ENCODE peak calls at places on chromosomes 7 and 10, in seven cellular contexts. One of them, this sample, is unnamed.
A peak's percentile ranks its signal among the peaks of the same experiment; 100 is the strongest.

GRCh38 chr10:15748137-15748536 is 28.4 kb upstream of the ITGA8 start:
- DNase-seq in AG10803: peak; percentile 38
- DNase-seq in CD8-positive, alpha-beta memory T cell: no peak
- DNase-seq in DND-41: no peak
- DNase-seq in right lobe of liver: no peak
- DNase-seq in lower lobe of right lung: no peak
- DNase-seq in HFF-Myc: no peak
- DNase-seq in this sample: no peak

GRCh38 chr7:44225566-44226395 is 25.0 kb downstream of the YKT6 start:
- DNase-seq in right lobe of liver: no peak
- DNase-seq in CD8-positive, alpha-beta memory T cell: no peak
- DNase-seq in AG10803: no peak
- DNase-seq in lower lobe of right lung: no peak
- DNase-seq in HFF-Myc: no peak
- DNase-seq in DND-41: no peak
- DNase-seq in this sample: no peak

GRCh38 chr10:102645388-102645740 is 1.1 kb downstream of the TRIM8 start:
- DNase-seq in lower lobe of right lung: peak; percentile 89
- DNase-seq in AG10803: no peak
- DNase-seq in CD8-positive, alpha-beta memory T cell: peak; percentile 42
- DNase-seq in HFF-Myc: no peak
- DNase-seq in right lobe of liver: peak; percentile 88
- DNase-seq in DND-41: peak; percentile 57
- DNase-seq in this sample: peak; percentile 60

GRCh38 chr7:101854084-101854865 is 36.8 kb downstream of the CUX1 start:
- DNase-seq in HFF-Myc: no peak
- DNase-seq in AG10803: no peak
- DNase-seq in CD8-positive, alpha-beta memory T cell: no peak
- DNase-seq in DND-41: no peak
- DNase-seq in right lobe of liver: no peak
- DNase-seq in lower lobe of right lung: no peak
- DNase-seq in this sample: no peak

GRCh38 chr7:157650131-157650631 is 313.4 kb downstream of the DNAJB6 start:
- DNase-seq in CD8-positive, alpha-beta memory T cell: no peak
- DNase-seq in DND-41: no peak
- DNase-seq in lower lobe of right lung: no peak
- DNase-seq in AG10803: no peak
- DNase-seq in right lobe of liver: no peak
- DNase-seq in HFF-Myc: no peak
- DNase-seq in this sample: no peak

GRCh38 chr10:92965314-92965713 is 95.3 kb upstream of the CYP26C1 start:
- DNase-seq in HFF-Myc: no peak
- DNase-seq in AG10803: peak; percentile 57
- DNase-seq in CD8-positive, alpha-beta memory T cell: no peak
- DNase-seq in DND-41: no peak
- DNase-seq in right lobe of liver: no peak
- DNase-seq in lower lobe of right lung: no peak
- DNase-seq in this sample: peak; percentile 71

GRCh38 chr7:23544913-23545354 is 13.2 kb upstream of the TRA2A start:
- DNase-seq in HFF-Myc: peak; percentile 29
- DNase-seq in AG10803: peak; percentile 22
- DNase-seq in right lobe of liver: no peak
- DNase-seq in lower lobe of right lung: no peak
- DNase-seq in CD8-positive, alpha-beta memory T cell: no peak
- DNase-seq in DND-41: peak; percentile 33
- DNase-seq in this sample: peak; percentile 60

GRCh38 chr10:11364241-11364640 is 247.2 kb downstream of the USP6NL start:
- DNase-seq in right lobe of liver: no peak
- DNase-seq in lower lobe of right lung: no peak
- DNase-seq in CD8-positive, alpha-beta memory T cell: no peak
- DNase-seq in DND-41: no peak
- DNase-seq in AG10803: no peak
- DNase-seq in HFF-Myc: no peak
- DNase-seq in this sample: no peak

GRCh38 chr10:47104786-47105385 is 193.7 kb downstream of the PTPN20 start:
- DNase-seq in lower lobe of right lung: peak; percentile 66
- DNase-seq in DND-41: no peak
- DNase-seq in HFF-Myc: no peak
- DNase-seq in AG10803: no peak
- DNase-seq in right lobe of liver: no peak
- DNase-seq in CD8-positive, alpha-beta memory T cell: no peak
- DNase-seq in this sample: no peak

GRCh38 chr10:121624778-121625330 is 26.6 kb upstream of the FGFR2 start:
- DNase-seq in CD8-positive, alpha-beta memory T cell: no peak
- DNase-seq in HFF-Myc: no peak
- DNase-seq in DND-41: no peak
- DNase-seq in AG10803: no peak
- DNase-seq in right lobe of liver: no peak
- DNase-seq in lower lobe of right lung: no peak
- DNase-seq in this sample: peak; percentile 59

GRCh38 chr7:32958046-32959025 is 1.1 kb downstream of the FKBP9 start:
- DNase-seq in AG10803: peak; percentile 81
- DNase-seq in CD8-positive, alpha-beta memory T cell: no peak
- DNase-seq in HFF-Myc: no peak
- DNase-seq in DND-41: no peak
- DNase-seq in lower lobe of right lung: peak; percentile 60
- DNase-seq in right lobe of liver: no peak
- DNase-seq in this sample: peak; percentile 68

GRCh38 chr10:23439920-23440875 is 1.3 kb downstream of the OTUD1 start:
- DNase-seq in HFF-Myc: no peak
- DNase-seq in lower lobe of right lung: peak; percentile 69
- DNase-seq in CD8-positive, alpha-beta memory T cell: peak; percentile 10
- DNase-seq in DND-41: no peak
- DNase-seq in AG10803: peak; percentile 38
- DNase-seq in right lobe of liver: peak; percentile 54
- DNase-seq in this sample: peak; percentile 64

GRCh38 chr7:25171516-25171915 is 46.5 kb upstream of the CYCS start:
- DNase-seq in lower lobe of right lung: no peak
- DNase-seq in right lobe of liver: no peak
- DNase-seq in CD8-positive, alpha-beta memory T cell: no peak
- DNase-seq in AG10803: no peak
- DNase-seq in HFF-Myc: no peak
- DNase-seq in DND-41: no peak
- DNase-seq in this sample: no peak

GRCh38 chr10:132612571-132613504 is 75.3 kb downstream of the INPP5A start:
- DNase-seq in lower lobe of right lung: no peak
- DNase-seq in DND-41: no peak
- DNase-seq in AG10803: no peak
- DNase-seq in HFF-Myc: no peak
- DNase-seq in right lobe of liver: peak; percentile 39
- DNase-seq in CD8-positive, alpha-beta memory T cell: no peak
- DNase-seq in this sample: no peak

GRCh38 chr7:1981878-1982230 is 250.9 kb downstream of the MAD1L1 start:
- DNase-seq in lower lobe of right lung: no peak
- DNase-seq in DND-41: no peak
- DNase-seq in HFF-Myc: no peak
- DNase-seq in AG10803: no peak
- DNase-seq in CD8-positive, alpha-beta memory T cell: no peak
- DNase-seq in right lobe of liver: no peak
- DNase-seq in this sample: no peak

GRCh38 chr10:118754132-118754555 is 626 bp downstream of the CACUL1 start:
- DNase-seq in AG10803: peak; percentile 3
- DNase-seq in DND-41: peak; percentile 59
- DNase-seq in lower lobe of right lung: peak; percentile 67
- DNase-seq in HFF-Myc: no peak
- DNase-seq in CD8-positive, alpha-beta memory T cell: peak; percentile 31
- DNase-seq in right lobe of liver: peak; percentile 72
- DNase-seq in this sample: peak; percentile 38

GRCh38 chr7:77439572-77439971 is 23.4 kb upstream of the GSAP start:
- DNase-seq in HFF-Myc: no peak
- DNase-seq in DND-41: no peak
- DNase-seq in right lobe of liver: peak; percentile 70
- DNase-seq in CD8-positive, alpha-beta memory T cell: no peak
- DNase-seq in lower lobe of right lung: peak; percentile 76
- DNase-seq in AG10803: peak; percentile 48
- DNase-seq in this sample: peak; percentile 56

GRCh38 chr10:69869291-69869841 is 67.7 kb downstream of the COL13A1 start:
- DNase-seq in right lobe of liver: no peak
- DNase-seq in AG10803: peak; percentile 88
- DNase-seq in HFF-Myc: peak; percentile 83
- DNase-seq in CD8-positive, alpha-beta memory T cell: no peak
- DNase-seq in DND-41: no peak
- DNase-seq in lower lobe of right lung: no peak
- DNase-seq in this sample: peak; percentile 40

GRCh38 chr7:142590077-142590476 is 159.2 kb upstream of the PRSS1 start:
- DNase-seq in DND-41: no peak
- DNase-seq in AG10803: no peak
- DNase-seq in HFF-Myc: no peak
- DNase-seq in CD8-positive, alpha-beta memory T cell: no peak
- DNase-seq in right lobe of liver: no peak
- DNase-seq in lower lobe of right lung: no peak
- DNase-seq in this sample: no peak

GRCh38 chr7:76074306-76074971 is 26.5 kb downstream of the MDH2 start:
- DNase-seq in right lobe of liver: no peak
- DNase-seq in lower lobe of right lung: no peak
- DNase-seq in CD8-positive, alpha-beta memory T cell: no peak
- DNase-seq in AG10803: no peak
- DNase-seq in DND-41: no peak
- DNase-seq in HFF-Myc: no peak
- DNase-seq in this sample: no peak

GRCh38 chr7:41447106-41448042 is 255.5 kb downstream of the INHBA start:
- DNase-seq in HFF-Myc: no peak
- DNase-seq in right lobe of liver: no peak
- DNase-seq in AG10803: peak; percentile 35
- DNase-seq in lower lobe of right lung: no peak
- DNase-seq in CD8-positive, alpha-beta memory T cell: no peak
- DNase-seq in DND-41: no peak
- DNase-seq in this sample: no peak

GRCh38 chr10:70890917-70891431 is 2.6 kb upstream of the PCBD1 start:
- DNase-seq in AG10803: peak; percentile 36
- DNase-seq in right lobe of liver: peak; percentile 82
- DNase-seq in DND-41: no peak
- DNase-seq in lower lobe of right lung: no peak
- DNase-seq in CD8-positive, alpha-beta memory T cell: no peak
- DNase-seq in HFF-Myc: no peak
- DNase-seq in this sample: no peak

GRCh38 chr10:68107651-68108449 is 1.4 kb upstream of the MYPN start:
- DNase-seq in lower lobe of right lung: no peak
- DNase-seq in DND-41: no peak
- DNase-seq in right lobe of liver: no peak
- DNase-seq in AG10803: no peak
- DNase-seq in CD8-positive, alpha-beta memory T cell: no peak
- DNase-seq in HFF-Myc: no peak
- DNase-seq in this sample: no peak

GRCh38 chr10:68105820-68106219 is 3.5 kb upstream of the MYPN start:
- DNase-seq in CD8-positive, alpha-beta memory T cell: no peak
- DNase-seq in HFF-Myc: peak; percentile 32
- DNase-seq in lower lobe of right lung: no peak
- DNase-seq in DND-41: no peak
- DNase-seq in AG10803: peak; percentile 69
- DNase-seq in right lobe of liver: no peak
- DNase-seq in this sample: peak; percentile 64

GRCh38 chr10:68103867-68104255 is 5.4 kb upstream of the MYPN start:
- DNase-seq in right lobe of liver: no peak
- DNase-seq in CD8-positive, alpha-beta memory T cell: no peak
- DNase-seq in HFF-Myc: no peak
- DNase-seq in lower lobe of right lung: no peak
- DNase-seq in AG10803: no peak
- DNase-seq in DND-41: no peak
- DNase-seq in this sample: no peak

GRCh38 chr10:68109312-68109711 is at the start of gene MYPN:
- DNase-seq in DND-41: no peak
- DNase-seq in right lobe of liver: no peak
- DNase-seq in CD8-positive, alpha-beta memory T cell: no peak
- DNase-seq in lower lobe of right lung: no peak
- DNase-seq in AG10803: no peak
- DNase-seq in HFF-Myc: no peak
- DNase-seq in this sample: no peak

GRCh38 chr10:68106656-68107055 is 2.6 kb upstream of the MYPN start:
- DNase-seq in DND-41: no peak
- DNase-seq in right lobe of liver: no peak
- DNase-seq in lower lobe of right lung: no peak
- DNase-seq in AG10803: peak; percentile 95
- DNase-seq in HFF-Myc: peak; percentile 80
- DNase-seq in CD8-positive, alpha-beta memory T cell: no peak
- DNase-seq in this sample: peak; percentile 55
- H3K4me3 ChIP-seq in DND-41: no peak overlapping the region
- H3K4me3 ChIP-seq in right lobe of liver: no peak overlapping the region
- H3K4me3 ChIP-seq in lower lobe of right lung: no peak overlapping the region
- H3K4me3 ChIP-seq in AG10803: no peak overlapping the region
- H3K4me3 ChIP-seq in HFF-Myc: peak overlapping the region; percentile 3
- H3K4me3 ChIP-seq in CD8-positive, alpha-beta memory T cell: no peak overlapping the region
- H3K4me3 ChIP-seq in this sample: no peak overlapping the region

DNA sequence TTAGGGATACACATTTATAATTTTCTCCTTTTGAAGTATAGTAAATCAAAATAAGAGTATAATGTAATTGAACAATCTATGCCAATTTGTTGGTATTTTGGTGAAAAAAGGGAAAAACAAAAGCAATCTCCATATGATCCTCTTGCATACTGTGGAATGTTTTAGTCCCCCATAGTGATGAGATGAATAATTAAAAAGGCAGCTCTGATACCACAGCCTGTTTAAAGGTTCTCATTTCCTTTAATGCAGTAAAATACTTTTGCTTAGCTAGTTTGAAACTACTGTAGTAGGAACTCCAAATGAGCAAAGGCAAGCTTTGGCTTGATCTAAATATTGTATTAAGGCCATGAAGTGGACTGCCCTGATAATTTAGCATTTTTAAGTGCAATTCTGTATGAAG is 77.6 kb downstream of the VTI1A start:
- DNase-seq in right lobe of liver: no peak
- DNase-seq in CD8-positive, alpha-beta memory T cell: no peak
- DNase-seq in lower lobe of right lung: no peak
- DNase-seq in DND-41: no peak
- DNase-seq in HFF-Myc: no peak
- DNase-seq in AG10803: peak; percentile 29
- DNase-seq in this sample: no peak
- H3K4me3 ChIP-seq in right lobe of liver: no peak overlapping the region
- H3K4me3 ChIP-seq in CD8-positive, alpha-beta memory T cell: no peak overlapping the region
- H3K4me3 ChIP-seq in lower lobe of right lung: no peak overlapping the region
- H3K4me3 ChIP-seq in DND-41: no peak overlapping the region
- H3K4me3 ChIP-seq in HFF-Myc: no peak overlapping the region
- H3K4me3 ChIP-seq in AG10803: no peak overlapping the region
- H3K4me3 ChIP-seq in this sample: no peak overlapping the region

GRCh38 chr7:131329176-131329570 is 1.5 kb downstream of the MKLN1 start:
- DNase-seq in right lobe of liver: peak; percentile 89
- DNase-seq in HFF-Myc: no peak
- DNase-seq in lower lobe of right lung: no peak
- DNase-seq in CD8-positive, alpha-beta memory T cell: no peak
- DNase-seq in DND-41: no peak
- DNase-seq in AG10803: no peak
- DNase-seq in this sample: peak; percentile 13
- H3K4me3 ChIP-seq in right lobe of liver: peak overlapping the region; percentile 96
- H3K4me3 ChIP-seq in HFF-Myc: peak overlapping the region; percentile 92
- H3K4me3 ChIP-seq in lower lobe of right lung: peak overlapping the region; percentile 88
- H3K4me3 ChIP-seq in CD8-positive, alpha-beta memory T cell: peak overlapping the region; percentile 53
- H3K4me3 ChIP-seq in DND-41: peak overlapping the region; percentile 92
- H3K4me3 ChIP-seq in AG10803: peak overlapping the region; percentile 91
- H3K4me3 ChIP-seq in this sample: no peak overlapping the region

DNA sequence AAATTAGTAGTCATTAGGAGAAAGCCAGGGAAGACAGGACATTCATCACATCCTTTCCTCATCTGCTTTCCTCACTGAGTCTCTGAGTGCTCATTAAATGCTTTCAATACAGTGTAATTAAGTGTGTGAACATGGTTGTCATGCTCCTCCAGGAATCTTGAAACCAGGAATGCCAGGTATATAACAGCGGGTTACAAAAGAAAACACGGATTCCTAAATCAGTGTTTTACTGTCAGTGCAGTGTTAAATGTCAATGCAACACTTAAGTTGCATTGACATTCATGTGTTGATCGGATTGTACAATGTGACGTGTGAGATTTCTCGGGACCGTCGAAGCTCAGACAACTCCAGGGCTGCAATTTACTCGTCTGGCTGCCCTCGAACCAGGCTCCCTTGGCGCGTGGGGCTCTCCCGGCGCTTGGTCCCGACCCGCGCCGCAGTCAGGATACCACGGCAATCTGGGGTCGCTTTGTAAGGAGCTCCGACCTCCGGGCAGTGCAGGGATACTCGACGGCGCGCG is 455 bp upstream of the SPAG6 start:
- DNase-seq in right lobe of liver: no peak
- DNase-seq in CD8-positive, alpha-beta memory T cell: no peak
- DNase-seq in HFF-Myc: no peak
- DNase-seq in lower lobe of right lung: no peak
- DNase-seq in AG10803: no peak
- DNase-seq in DND-41: no peak
- DNase-seq in this sample: no peak
- H3K4me3 ChIP-seq in right lobe of liver: no peak overlapping the region
- H3K4me3 ChIP-seq in CD8-positive, alpha-beta memory T cell: no peak overlapping the region
- H3K4me3 ChIP-seq in HFF-Myc: no peak overlapping the region
- H3K4me3 ChIP-seq in lower lobe of right lung: peak overlapping the region; percentile 31
- H3K4me3 ChIP-seq in AG10803: no peak overlapping the region
- H3K4me3 ChIP-seq in DND-41: no peak overlapping the region
- H3K4me3 ChIP-seq in this sample: no peak overlapping the region

This sample was measured in bronchial epithelial cell.